ENCODE peak calls at places on chromosomes 6 and 20, in six cellular contexts. U is PC-3, Q is left ventricle myocardium inferior, V is OCI-LY7, X is left lung, N is uterus. H is an unnamed sample. For H3K4me1, the result is how much of the 10 kb centered on the place peaks cover.

GRCh38 chr6:114284281-114284680 is 58.5 kb downstream of the HS3ST5 start:
- DNase-seq in X (no peak), U (peak), Q (no peak), N (no peak), V (no peak), H (no peak)

GRCh38 chr6:99993146-99993532 is 884 bp downstream of the MCHR2 start:
- DNase-seq in Q (no peak), U (no peak), X (no peak), N (no peak), V (no peak), H (no peak)

GRCh38 chr6:5506149-5506548 is 244.8 kb downstream of the FARS2 start:
- DNase-seq in X (no peak), N (no peak), V (peak), Q (no peak), U (no peak), H (no peak)

GRCh38 chr20:59580991-59581401 is 23.3 kb upstream of the PHACTR3 start:
- DNase-seq in N (no peak), V (no peak), X (no peak), Q (no peak), U (no peak), H (no peak)

GRCh38 chr20:17969276-17969883 is 562 bp downstream of the MGME1 start:
- DNase-seq in N (no peak), U (peak), V (peak), X (peak), Q (no peak), H (peak)

GRCh38 chr6:135383766-135384165 is 113.8 kb downstream of the AHI1 start:
- DNase-seq in N (no peak), U (no peak), V (no peak), Q (no peak), X (no peak), H (no peak)

GRCh38 chr6:33581186-33581585 is 1.1 kb upstream of the BAK1 start:
- DNase-seq in V (no peak), N (no peak), X (no peak), Q (no peak), U (no peak), H (no peak)

GRCh38 chr6:1729752-1730140 is 120.0 kb downstream of the FOXC1 start:
- DNase-seq in Q (no peak), V (no peak), U (no peak), X (no peak), N (no peak), H (no peak)

GRCh38 chr6:149864578-149865535 is 698 bp upstream of the LRP11 start:
- DNase-seq in Q (no peak), N (peak), V (peak), X (no peak), U (peak), H (peak)

GRCh38 chr6:10595731-10596664 is 74.8 kb downstream of the GCNT2 start:
- DNase-seq in U (peak), N (no peak), Q (no peak), V (no peak), X (no peak), H (no peak)

GRCh38 chr20:58228484-58229197 is at the start of gene ANKRD60:
- DNase-seq in V (no peak), N (no peak), X (no peak), U (no peak), Q (no peak), H (peak)

GRCh38 chr20:51456511-51457280 is 85.8 kb downstream of the NFATC2 start:
- DNase-seq in Q (peak), N (peak), X (peak), V (no peak), U (peak), H (peak)

GRCh38 chr6:32208996-32209395 is 14.9 kb downstream of the NOTCH4 start:
- DNase-seq in Q (no peak), U (no peak), V (no peak), N (no peak), X (no peak), H (no peak)

GRCh38 chr6:170162771-170163404 is 128.0 kb downstream of the DLL1 start:
- DNase-seq in Q (no peak), X (no peak), N (no peak), V (no peak), U (no peak), H (no peak)

GRCh38 chr20:46951840-46952497 is 57.3 kb downstream of the EYA2 start:
- DNase-seq in V (no peak), U (peak), Q (no peak), X (no peak), N (no peak), H (no peak)

GRCh38 chr20:51313275-51313898 is 229.1 kb downstream of the NFATC2 start:
- DNase-seq in U (peak), X (no peak), Q (no peak), V (no peak), N (no peak), H (no peak)

GRCh38 chr20:709421-709820 is 33.8 kb upstream of the SCRT2 start:
- DNase-seq in X (no peak), Q (peak), V (no peak), N (no peak), U (peak), H (no peak)

GRCh38 chr20:2652724-2653510 is 485 bp downstream of the NOP56 start:
- DNase-seq in N (peak), X (peak), V (peak), U (no peak), Q (peak), H (peak)

GRCh38 chr6:37587776-37588744 is 88.4 kb upstream of the CCDC167 start:
- DNase-seq in N (no peak), X (no peak), Q (no peak), U (no peak), V (no peak), H (no peak)

GRCh38 chr20:19991826-19992225 is 25.3 kb upstream of the NAA20 start:
- DNase-seq in N (no peak), U (no peak), X (no peak), Q (no peak), V (no peak), H (no peak)

GRCh38 chr6:138245751-138246150 is 27.5 kb upstream of the PBOV1 start:
- DNase-seq in V (no peak), U (no peak), Q (no peak), X (no peak), N (no peak), H (no peak)
- H3K4me1 ChIP-seq in V (under half), U (under half), Q (under half), X (under half), N (under half), H (under half)

GRCh38 chr6:161832622-161833021 is 558.8 kb upstream of the AGPAT4 start:
- DNase-seq in N (no peak), Q (no peak), X (no peak), V (no peak), U (no peak), H (no peak)
- TF ChIP-seq CTCF in N (no peak), Q (no peak), X (no peak), V (no peak), U (no peak), H (no peak)

GRCh38 chr6:137211910-137212309 is 7.3 kb downstream of the IFNGR1 start:
- DNase-seq in X (no peak), N (no peak), U (no peak), Q (no peak), V (no peak), H (no peak)
- H3K4me1 ChIP-seq in X (under half), N (under half), U (under half), Q (half or more), V (under half), H (under half)

DNA sequence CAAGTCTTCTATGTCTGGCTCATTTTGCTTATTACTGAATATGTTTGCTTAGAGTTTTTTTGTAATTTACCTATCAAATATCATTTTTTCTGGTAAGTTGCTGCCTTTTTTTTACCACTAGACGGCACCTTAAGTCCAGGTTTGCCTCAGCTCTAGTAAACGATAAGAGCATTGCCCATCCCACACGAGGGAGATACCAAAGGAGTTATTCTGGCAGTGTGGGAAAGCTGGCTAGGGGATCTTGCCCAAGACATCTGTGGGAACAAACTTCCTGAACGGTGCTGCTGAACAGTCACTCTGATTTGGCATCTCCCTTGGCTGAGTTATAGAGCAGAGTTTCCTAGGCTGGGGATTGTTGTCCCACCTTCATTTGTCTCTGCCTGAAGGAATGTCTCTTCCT is 306.4 kb downstream of the COL12A1 start:
- DNase-seq in Q (no peak), U (peak), X (no peak), V (no peak), N (no peak), H (no peak)
- TF ChIP-seq CTCF in Q (no peak), U (peak), X (no peak), V (peak), N (no peak), H (no peak)

DNA sequence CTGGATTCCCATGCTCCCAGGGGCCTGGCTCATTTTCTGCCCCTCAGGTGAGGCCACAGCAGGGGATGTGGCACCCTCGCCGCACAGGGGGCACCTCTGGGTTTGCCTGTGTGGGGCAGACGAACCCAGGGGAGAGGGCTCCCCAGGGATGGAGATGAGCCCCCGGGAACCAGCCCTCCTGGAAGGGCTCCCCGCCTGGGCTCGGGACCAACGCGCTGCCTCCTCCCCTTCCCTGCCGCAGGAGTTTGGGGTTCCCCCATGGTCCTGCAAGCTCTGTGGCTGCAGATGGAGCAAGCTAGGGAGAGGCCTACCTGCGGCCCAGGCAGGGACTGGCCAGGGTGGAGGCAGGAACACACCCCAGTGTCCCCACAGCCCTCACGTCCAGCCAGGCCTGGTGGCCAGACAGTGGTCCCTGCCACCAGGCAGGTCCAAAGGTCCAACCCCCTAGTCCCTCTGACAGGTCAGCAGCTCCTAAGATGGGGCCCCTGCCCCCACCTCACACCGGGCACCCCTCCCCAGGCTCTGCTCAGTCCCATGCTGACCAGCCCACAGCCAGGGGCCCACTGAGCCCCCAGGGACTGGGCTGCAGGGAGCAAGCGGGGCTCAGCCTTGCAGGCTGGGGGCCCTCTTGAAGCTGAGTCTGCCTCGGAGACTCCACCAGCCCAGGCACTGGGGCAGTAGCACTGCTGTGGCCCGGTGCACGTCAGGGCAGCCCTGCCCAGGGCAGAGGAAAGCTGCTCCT is 13.7 kb downstream of the LAMA5 start:
- DNase-seq in U (no peak), N (no peak), V (no peak), Q (no peak), X (no peak), H (no peak)
- H3K4me1 ChIP-seq in U (half or more), N (under half), V (under half), Q (half or more), X (under half), H (half or more)

DNA sequence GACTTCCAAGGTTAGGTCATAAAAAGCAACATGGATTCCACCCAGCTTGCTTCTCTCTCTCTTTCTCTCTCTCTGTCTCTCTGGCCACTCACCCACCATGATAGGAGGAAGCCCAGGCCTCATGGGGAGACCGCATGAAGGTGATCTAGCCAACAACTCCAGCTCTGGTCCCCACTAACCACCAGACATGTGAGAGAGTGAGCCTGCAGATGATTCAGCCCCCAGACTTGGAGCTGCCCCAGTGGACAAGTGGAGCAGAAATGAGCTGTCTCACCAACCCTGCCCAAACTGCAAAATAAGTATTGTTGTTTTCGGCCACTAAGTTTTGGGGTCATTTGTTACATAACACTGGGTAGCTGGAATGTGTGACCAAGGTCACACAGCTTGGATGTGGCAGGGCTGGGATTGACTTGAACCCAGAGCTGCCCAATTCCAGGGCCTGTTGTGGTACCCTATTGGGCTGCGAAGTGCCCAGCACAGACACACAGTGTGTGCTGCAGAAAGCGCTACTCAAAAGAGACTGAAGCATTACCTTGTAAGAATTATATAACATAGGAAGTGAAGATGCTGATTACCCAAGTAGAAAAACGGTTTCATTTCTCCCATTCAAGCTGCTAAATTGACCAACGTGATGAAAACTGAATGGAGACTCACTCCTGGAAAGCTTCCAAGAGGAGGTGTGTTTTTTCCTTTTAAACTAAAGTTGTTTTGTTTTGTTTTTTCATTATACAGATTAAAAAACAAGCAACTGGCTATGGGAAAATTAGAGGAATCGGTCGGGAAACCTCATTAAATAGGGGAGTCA is 9.1 kb upstream of the TLDC2 start:
- DNase-seq in U (no peak), V (peak), N (no peak), X (no peak), Q (no peak), H (no peak)
- TF ChIP-seq CTCF in U (no peak), V (no peak), N (no peak), X (no peak), Q (no peak), H (no peak)

GRCh38 chr6:45493761-45494160 is 116.0 kb upstream of the SUPT3H start:
- DNase-seq in Q (no peak), V (no peak), X (no peak), N (no peak), U (peak), H (no peak)

GRCh38 chr6:45488884-45489283 is 111.2 kb upstream of the SUPT3H start:
- DNase-seq in X (no peak), U (no peak), V (no peak), N (no peak), Q (no peak), H (no peak)

GRCh38 chr6:45494734-45495133 is 117.0 kb upstream of the SUPT3H start:
- DNase-seq in U (no peak), X (no peak), N (no peak), V (no peak), Q (no peak), H (no peak)

GRCh38 chr6:45491048-45491447 is 113.3 kb upstream of the SUPT3H start:
- DNase-seq in U (no peak), V (no peak), N (no peak), Q (no peak), X (no peak), H (no peak)

GRCh38 chr6:45491874-45492273 is 114.1 kb upstream of the SUPT3H start:
- DNase-seq in N (no peak), U (no peak), V (no peak), X (no peak), Q (no peak), H (no peak)
- H3K4me1 ChIP-seq in N (under half), U (under half), V (under half), X (under half), Q (under half), H (under half)

H was measured in hepatocyte.